ENCODE peak calls at places on chromosomes 2 and 18, in five cellular contexts. One of them, this sample, is unnamed.

GRCh38 chr2:215764441-215765048 is 248.8 kb downstream of the MREG start:
- DNase-seq in GM12865: no peak
- DNase-seq in lower lobe of right lung: no peak
- DNase-seq in BJ: no peak
- DNase-seq in foreskin fibroblast: peak; percentile 81
- DNase-seq in this sample: no peak

GRCh38 chr2:176126929-176127768 is 2.4 kb upstream of the HOXD8 start:
- DNase-seq in GM12865: peak; percentile 61
- DNase-seq in lower lobe of right lung: no peak
- DNase-seq in BJ: no peak
- DNase-seq in foreskin fibroblast: peak; percentile 84
- DNase-seq in this sample: no peak

GRCh38 chr2:42298996-42299754 is 61.8 kb downstream of the COX7A2L start:
- DNase-seq in GM12865: no peak
- DNase-seq in lower lobe of right lung: no peak
- DNase-seq in BJ: no peak
- DNase-seq in foreskin fibroblast: no peak
- DNase-seq in this sample: no peak

GRCh38 chr2:3298201-3298600 is 79.4 kb downstream of the EIPR1 start:
- DNase-seq in GM12865: no peak
- DNase-seq in lower lobe of right lung: no peak
- DNase-seq in BJ: no peak
- DNase-seq in foreskin fibroblast: no peak
- DNase-seq in this sample: no peak

GRCh38 chr2:96962567-96963203 is 23.7 kb downstream of the FAM178B start:
- DNase-seq in GM12865: peak; percentile 30
- DNase-seq in lower lobe of right lung: no peak
- DNase-seq in BJ: no peak
- DNase-seq in foreskin fibroblast: no peak
- DNase-seq in this sample: no peak

GRCh38 chr2:149741646-149742045 is 154.1 kb upstream of the MMADHC start:
- DNase-seq in GM12865: no peak
- DNase-seq in lower lobe of right lung: no peak
- DNase-seq in BJ: peak; percentile 85
- DNase-seq in foreskin fibroblast: peak; percentile 95
- DNase-seq in this sample: no peak

GRCh38 chr2:121562269-121563176 is 31.8 kb downstream of the RNU4ATAC start:
- DNase-seq in GM12865: peak; percentile 26
- DNase-seq in lower lobe of right lung: no peak
- DNase-seq in BJ: no peak
- DNase-seq in foreskin fibroblast: no peak
- DNase-seq in this sample: no peak

GRCh38 chr2:36965751-36966369 is 476 bp downstream of the STRN start:
- DNase-seq in GM12865: peak; percentile 59
- DNase-seq in lower lobe of right lung: peak; percentile 62
- DNase-seq in BJ: no peak
- DNase-seq in foreskin fibroblast: peak; percentile 44
- DNase-seq in this sample: no peak

GRCh38 chr18:34956663-34957062 is 84.5 kb upstream of the MAPRE2 start:
- DNase-seq in GM12865: no peak
- DNase-seq in lower lobe of right lung: no peak
- DNase-seq in BJ: no peak
- DNase-seq in foreskin fibroblast: peak; percentile 45
- DNase-seq in this sample: no peak

GRCh38 chr2:166410828-166411472 is 35.2 kb upstream of the SCN9A start:
- DNase-seq in GM12865: no peak
- DNase-seq in lower lobe of right lung: no peak
- DNase-seq in BJ: peak; percentile 55
- DNase-seq in foreskin fibroblast: peak; percentile 96
- DNase-seq in this sample: peak; percentile 51

GRCh38 chr18:58180172-58180571 is 136.1 kb downstream of the NEDD4L start:
- DNase-seq in GM12865: no peak
- DNase-seq in lower lobe of right lung: no peak
- DNase-seq in BJ: no peak
- DNase-seq in foreskin fibroblast: no peak
- DNase-seq in this sample: no peak

GRCh38 chr2:33441235-33441810 is 35.1 kb upstream of the RASGRP3 start:
- DNase-seq in GM12865: peak; percentile 58
- DNase-seq in lower lobe of right lung: no peak
- DNase-seq in BJ: no peak
- DNase-seq in foreskin fibroblast: peak; percentile 89
- DNase-seq in this sample: no peak

GRCh38 chr2:191352536-191352935 is 107.3 kb downstream of the MYO1B start:
- DNase-seq in GM12865: no peak
- DNase-seq in lower lobe of right lung: no peak
- DNase-seq in BJ: peak; percentile 85
- DNase-seq in foreskin fibroblast: peak; percentile 87
- DNase-seq in this sample: no peak

GRCh38 chr2:233121856-233122255 is 61.7 kb downstream of the INPP5D start:
- DNase-seq in GM12865: no peak
- DNase-seq in lower lobe of right lung: no peak
- DNase-seq in BJ: no peak
- DNase-seq in foreskin fibroblast: no peak
- DNase-seq in this sample: no peak

GRCh38 chr18:75207298-75208054 is 1.5 kb downstream of the PTGR3 start:
- DNase-seq in GM12865: peak; percentile 62
- DNase-seq in lower lobe of right lung: no peak
- DNase-seq in BJ: no peak
- DNase-seq in foreskin fibroblast: peak; percentile 85
- DNase-seq in this sample: no peak

GRCh38 chr18:75206637-75207297 is 2.2 kb downstream of the PTGR3 start:
- DNase-seq in GM12865: no peak
- DNase-seq in lower lobe of right lung: no peak
- DNase-seq in BJ: no peak
- DNase-seq in foreskin fibroblast: no peak
- DNase-seq in this sample: no peak

GRCh38 chr18:75209129-75209951 is at the start of gene PTGR3:
- DNase-seq in GM12865: peak; percentile 94
- DNase-seq in lower lobe of right lung: peak; percentile 89
- DNase-seq in BJ: no peak
- DNase-seq in foreskin fibroblast: peak; percentile 94
- DNase-seq in this sample: no peak

GRCh38 chr18:75208836-75209128 is 157 bp downstream of the PTGR3 start:
- DNase-seq in GM12865: no peak
- DNase-seq in lower lobe of right lung: no peak
- DNase-seq in BJ: no peak
- DNase-seq in foreskin fibroblast: no peak
- DNase-seq in this sample: no peak

DNA sequence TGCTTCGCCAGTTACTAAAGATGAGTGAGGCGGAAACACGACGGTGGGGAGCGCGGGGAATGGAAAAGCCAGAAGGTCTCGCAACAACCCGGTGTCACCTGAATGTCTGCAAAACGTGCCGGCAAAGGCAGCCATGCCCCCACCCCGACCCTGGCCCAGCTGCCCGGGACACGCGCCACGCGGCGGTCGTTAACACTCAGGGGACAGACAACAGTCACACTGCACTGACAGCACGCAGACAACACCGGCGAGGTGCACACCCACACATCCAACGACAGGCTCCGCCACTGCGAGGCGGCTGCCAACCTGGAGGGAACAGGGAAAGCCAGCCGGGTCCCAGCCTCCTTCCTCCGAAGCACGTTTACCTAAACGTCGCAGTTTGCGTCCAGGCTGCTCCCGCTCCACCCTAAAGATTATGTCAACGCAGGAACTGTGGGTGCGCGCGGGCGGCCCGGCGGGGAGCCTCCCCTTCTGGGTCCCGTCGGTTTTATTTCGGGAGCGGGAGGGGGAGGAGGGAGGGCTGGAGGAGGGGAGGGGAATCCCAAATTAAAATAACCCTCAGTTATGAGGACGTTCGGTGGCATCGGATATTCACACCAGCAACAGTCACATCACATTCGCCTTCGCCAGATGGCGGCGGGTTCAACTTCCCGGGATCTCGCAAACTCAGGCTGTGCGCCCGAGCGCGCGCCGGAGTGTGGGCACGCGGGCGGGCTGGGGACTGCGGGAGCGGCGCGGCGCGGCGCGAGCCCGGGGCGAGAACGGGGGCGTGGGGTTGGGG is 694 bp downstream of the PTGR3 start:
- DNase-seq in GM12865: peak; percentile 62
- DNase-seq in lower lobe of right lung: peak; percentile 72
- DNase-seq in BJ: no peak
- DNase-seq in foreskin fibroblast: peak; percentile 74
- DNase-seq in this sample: no peak
- TF ChIP-seq CTCF in GM12865: no peak
- TF ChIP-seq CTCF in lower lobe of right lung: no peak
- TF ChIP-seq CTCF in BJ: no peak
- TF ChIP-seq CTCF in foreskin fibroblast: no peak
- TF ChIP-seq CTCF in this sample: no peak

DNA sequence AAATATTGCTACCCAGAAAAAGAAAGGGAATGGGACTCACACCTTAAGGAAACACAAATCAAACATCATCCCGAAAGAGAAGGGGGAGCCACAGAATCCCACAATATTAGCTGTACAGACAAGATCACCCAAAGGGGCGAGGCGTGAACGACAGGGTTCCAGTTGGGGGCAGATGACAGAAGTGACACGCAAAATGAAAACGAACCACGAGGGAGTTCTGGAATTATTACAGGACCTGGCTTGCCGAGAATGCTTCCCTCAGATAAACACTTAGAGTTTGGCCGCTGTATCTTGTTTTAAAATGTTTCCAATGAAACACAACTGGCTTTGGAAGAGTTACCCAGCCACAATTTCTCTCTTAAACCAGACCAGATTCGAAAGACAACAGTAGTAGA is 60.4 kb downstream of the C2orf76 start:
- DNase-seq in GM12865: no peak
- DNase-seq in lower lobe of right lung: no peak
- DNase-seq in BJ: no peak
- DNase-seq in foreskin fibroblast: no peak
- DNase-seq in this sample: no peak
- H3K4me3 ChIP-seq in GM12865: no peak overlapping the region
- H3K4me3 ChIP-seq in lower lobe of right lung: no peak overlapping the region
- H3K4me3 ChIP-seq in BJ: no peak overlapping the region
- H3K4me3 ChIP-seq in foreskin fibroblast: no peak overlapping the region
- H3K4me3 ChIP-seq in this sample: no peak overlapping the region

GRCh38 chr2:239768907-239769573 is 256.1 kb downstream of the NDUFA10 start:
- DNase-seq in GM12865: no peak
- DNase-seq in lower lobe of right lung: peak; percentile 14
- DNase-seq in BJ: no peak
- DNase-seq in foreskin fibroblast: no peak
- DNase-seq in this sample: no peak

GRCh38 chr2:239769574-239770145 is 255.5 kb downstream of the NDUFA10 start:
- DNase-seq in GM12865: no peak
- DNase-seq in lower lobe of right lung: peak; percentile 35
- DNase-seq in BJ: no peak
- DNase-seq in foreskin fibroblast: no peak
- DNase-seq in this sample: no peak

GRCh38 chr2:239772721-239773120 is 252.4 kb downstream of the NDUFA10 start:
- DNase-seq in GM12865: no peak
- DNase-seq in lower lobe of right lung: peak; percentile 28
- DNase-seq in BJ: no peak
- DNase-seq in foreskin fibroblast: no peak
- DNase-seq in this sample: no peak

GRCh38 chr2:239768031-239768800 is 256.9 kb downstream of the NDUFA10 start:
- DNase-seq in GM12865: no peak
- DNase-seq in lower lobe of right lung: peak; percentile 36
- DNase-seq in BJ: no peak
- DNase-seq in foreskin fibroblast: no peak
- DNase-seq in this sample: no peak

DNA sequence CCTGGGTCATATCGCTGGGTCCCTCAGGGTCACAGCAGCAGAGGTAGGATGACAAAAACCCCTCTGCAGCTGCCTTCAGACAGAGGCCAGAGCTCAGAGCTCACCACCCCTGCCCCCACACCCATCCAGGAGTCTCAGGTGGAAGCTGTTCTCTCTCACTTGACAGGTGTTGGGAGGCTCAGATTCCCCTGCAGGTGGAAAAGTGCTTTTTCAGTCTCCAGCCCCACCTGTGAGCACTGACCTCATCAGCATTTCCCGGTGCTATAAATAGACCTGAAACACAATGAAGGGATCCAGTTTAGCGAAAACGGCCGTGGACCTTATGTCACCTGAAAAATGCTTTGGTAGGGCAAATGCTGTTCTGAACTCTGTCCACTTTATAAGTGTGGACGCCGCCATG is 254.9 kb downstream of the NDUFA10 start:
- DNase-seq in GM12865: no peak
- DNase-seq in lower lobe of right lung: peak; percentile 22
- DNase-seq in BJ: no peak
- DNase-seq in foreskin fibroblast: no peak
- DNase-seq in this sample: no peak
- TF ChIP-seq CTCF in GM12865: no peak
- TF ChIP-seq CTCF in lower lobe of right lung: no peak
- TF ChIP-seq CTCF in BJ: no peak
- TF ChIP-seq CTCF in foreskin fibroblast: no peak
- TF ChIP-seq CTCF in this sample: no peak

GRCh38 chr2:153106802-153107477 is 371.6 kb downstream of the RPRM start:
- DNase-seq in GM12865: no peak
- DNase-seq in lower lobe of right lung: no peak
- DNase-seq in BJ: no peak
- DNase-seq in foreskin fibroblast: no peak
- DNase-seq in this sample: no peak

GRCh38 chr2:153101187-153101586 is 377.4 kb downstream of the RPRM start:
- DNase-seq in GM12865: no peak
- DNase-seq in lower lobe of right lung: no peak
- DNase-seq in BJ: no peak
- DNase-seq in foreskin fibroblast: no peak
- DNase-seq in this sample: peak; percentile 69

GRCh38 chr2:153109793-153110192 is 368.8 kb downstream of the RPRM start:
- DNase-seq in GM12865: no peak
- DNase-seq in lower lobe of right lung: no peak
- DNase-seq in BJ: no peak
- DNase-seq in foreskin fibroblast: no peak
- DNase-seq in this sample: no peak

GRCh38 chr2:153110477-153110876 is 368.1 kb downstream of the RPRM start:
- DNase-seq in GM12865: no peak
- DNase-seq in lower lobe of right lung: no peak
- DNase-seq in BJ: no peak
- DNase-seq in foreskin fibroblast: no peak
- DNase-seq in this sample: no peak

GRCh38 chr2:153105829-153106578 is 372.6 kb downstream of the RPRM start:
- DNase-seq in GM12865: no peak
- DNase-seq in lower lobe of right lung: no peak
- DNase-seq in BJ: no peak
- DNase-seq in foreskin fibroblast: no peak
- DNase-seq in this sample: peak; percentile 30
- H3K4me3 ChIP-seq in GM12865: no peak overlapping the region
- H3K4me3 ChIP-seq in lower lobe of right lung: no peak overlapping the region
- H3K4me3 ChIP-seq in BJ: no peak overlapping the region
- H3K4me3 ChIP-seq in foreskin fibroblast: no peak overlapping the region
- H3K4me3 ChIP-seq in this sample: no peak overlapping the region

GRCh38 chr18:50203801-50204604 is 9.1 kb upstream of the MYO5B start:
- DNase-seq in GM12865: peak; percentile 43
- DNase-seq in lower lobe of right lung: peak; percentile 51
- DNase-seq in BJ: no peak
- DNase-seq in foreskin fibroblast: peak; percentile 67
- DNase-seq in this sample: no peak
- TF ChIP-seq CTCF in GM12865: peak; percentile 47
- TF ChIP-seq CTCF in lower lobe of right lung: peak; percentile 55
- TF ChIP-seq CTCF in BJ: peak; percentile 64
- TF ChIP-seq CTCF in foreskin fibroblast: peak; percentile 47
- TF ChIP-seq CTCF in this sample: peak; percentile 78

GRCh38 chr2:173402405-173402974 is 47.8 kb downstream of the CDCA7 start:
- DNase-seq in GM12865: peak; percentile 86
- DNase-seq in lower lobe of right lung: peak; percentile 70
- DNase-seq in BJ: peak; percentile 9
- DNase-seq in foreskin fibroblast: peak; percentile 92
- DNase-seq in this sample: peak; percentile 44
- H3K4me3 ChIP-seq in GM12865: no peak overlapping the region
- H3K4me3 ChIP-seq in lower lobe of right lung: no peak overlapping the region
- H3K4me3 ChIP-seq in BJ: peak overlapping the region; percentile 0
- H3K4me3 ChIP-seq in foreskin fibroblast: peak overlapping the region; percentile 37
- H3K4me3 ChIP-seq in this sample: peak overlapping the region; percentile 41

GRCh38 chr2:46171996-46172546 is 125.1 kb upstream of the EPAS1 start:
- DNase-seq in GM12865: no peak
- DNase-seq in lower lobe of right lung: no peak
- DNase-seq in BJ: no peak
- DNase-seq in foreskin fibroblast: no peak
- DNase-seq in this sample: no peak
- TF ChIP-seq CTCF in GM12865: no peak
- TF ChIP-seq CTCF in lower lobe of right lung: no peak
- TF ChIP-seq CTCF in BJ: peak; percentile 1
- TF ChIP-seq CTCF in foreskin fibroblast: no peak
- TF ChIP-seq CTCF in this sample: no peak